ENCODE peak calls at places on chromosome 1, in six cellular contexts. S is neuronal stem cell, R is IMR-90, U is H9, D is H1, E is trophoblast cell. T is an unnamed sample.

GRCh38 chr1:56968878-56969495 is 3.2 kb upstream of the C8B start:
- DNase-seq in S (no peak), R (no peak), U (no peak), D (no peak), E (no peak), T (no peak)

GRCh38 chr1:58922302-58923089 is 138.6 kb upstream of the JUN start:
- DNase-seq in S (no peak), R (peak), U (no peak), D (no peak), E (peak), T (no peak)

GRCh38 chr1:116770625-116771024 is 16.4 kb downstream of the CD2 start:
- DNase-seq in S (no peak), R (no peak), U (no peak), D (no peak), E (no peak), T (no peak)

GRCh38 chr1:85274969-85275453 is 1.4 kb downstream of the BCL10 start:
- DNase-seq in S (no peak), R (peak), U (no peak), D (no peak), E (peak), T (no peak)

GRCh38 chr1:87436534-87436933 is 107.9 kb downstream of the LMO4 start:
- DNase-seq in S (no peak), R (no peak), U (no peak), D (no peak), E (peak), T (no peak)

GRCh38 chr1:212471891-212472675 is 39.4 kb downstream of the NENF start:
- DNase-seq in S (no peak), R (no peak), U (no peak), D (no peak), E (no peak), T (no peak)

GRCh38 chr1:218164111-218164929 is 120.8 kb upstream of the RRP15 start:
- DNase-seq in S (peak), R (peak), U (peak), D (peak), E (peak), T (peak)

GRCh38 chr1:243421784-243422183 is 165.9 kb downstream of the SDCCAG8 start:
- DNase-seq in S (no peak), R (peak), U (peak), D (no peak), E (no peak), T (peak)

GRCh38 chr1:247113094-247113497 is 8.9 kb upstream of the ZNF669 start:
- DNase-seq in S (no peak), R (no peak), U (no peak), D (no peak), E (no peak), T (peak)

GRCh38 chr1:236455242-236455641 is 61.2 kb downstream of the EDARADD start:
- DNase-seq in S (no peak), R (no peak), U (no peak), D (no peak), E (peak), T (peak)

GRCh38 chr1:56578963-56579875 is at the start of gene PLPP3:
- DNase-seq in S (peak), R (peak), U (peak), D (peak), E (peak), T (peak)

GRCh38 chr1:234980657-234981396 is 147.8 kb downstream of the TOMM20 start:
- DNase-seq in S (no peak), R (peak), U (no peak), D (no peak), E (peak), T (no peak)

GRCh38 chr1:235588156-235588555 is 61.4 kb downstream of the GNG4 start:
- DNase-seq in S (no peak), R (no peak), U (no peak), D (no peak), E (no peak), T (no peak)

GRCh38 chr1:151997284-151997570 is 3.6 kb upstream of the S100A10 start:
- DNase-seq in S (no peak), R (peak), U (no peak), D (no peak), E (no peak), T (no peak)

GRCh38 chr1:65346190-65346589 is 36.8 kb downstream of the DNAJC6 start:
- DNase-seq in S (no peak), R (no peak), U (no peak), D (no peak), E (no peak), T (no peak)

GRCh38 chr1:114295321-114295720 is 141.7 kb upstream of the SYT6 start:
- DNase-seq in S (no peak), R (no peak), U (no peak), D (no peak), E (no peak), T (no peak)

GRCh38 chr1:235018161-235018560 is 110.5 kb downstream of the TOMM20 start:
- DNase-seq in S (no peak), R (peak), U (no peak), D (no peak), E (peak), T (peak)

GRCh38 chr1:50527249-50527986 is 104.2 kb upstream of the DMRTA2 start:
- DNase-seq in S (no peak), R (no peak), U (no peak), D (no peak), E (no peak), T (no peak)

GRCh38 chr1:17229379-17229778 is 19.5 kb upstream of the PADI3 start:
- DNase-seq in S (no peak), R (no peak), U (no peak), D (no peak), E (no peak), T (no peak)

GRCh38 chr1:1397839-1398523 is 1.2 kb downstream of the CCNL2 start:
- DNase-seq in S (no peak), R (peak), U (no peak), D (no peak), E (peak), T (no peak)

GRCh38 chr1:168386949-168387586 is 106.4 kb downstream of the TBX19 start:
- DNase-seq in S (peak), R (no peak), U (peak), D (peak), E (peak), T (peak)

GRCh38 chr1:92188436-92189255 is 29.1 kb upstream of the C1orf146 start:
- DNase-seq in S (no peak), R (no peak), U (no peak), D (no peak), E (no peak), T (no peak)

GRCh38 chr1:55078470-55078869 is 39.1 kb downstream of the PCSK9 start:
- DNase-seq in S (no peak), R (no peak), U (no peak), D (no peak), E (no peak), T (no peak)

GRCh38 chr1:26283871-26284596 is 4.1 kb downstream of the SH3BGRL3 start:
- DNase-seq in S (no peak), R (no peak), U (peak), D (no peak), E (no peak), T (no peak)

GRCh38 chr1:84504580-84505021 is 1.6 kb upstream of the SPATA1 start:
- DNase-seq in S (no peak), R (peak), U (no peak), D (no peak), E (peak), T (peak)

GRCh38 chr1:41683681-41684500 is 199.4 kb upstream of the EDN2 start:
- DNase-seq in S (no peak), R (peak), U (no peak), D (no peak), E (no peak), T (peak)

GRCh38 chr1:235275223-235275622 is 52.8 kb downstream of the ARID4B start:
- DNase-seq in S (no peak), R (no peak), U (no peak), D (no peak), E (no peak), T (no peak)

GRCh38 chr1:10615336-10615735 is 140.6 kb downstream of the PEX14 start:
- DNase-seq in S (no peak), R (no peak), U (peak), D (no peak), E (no peak), T (no peak)

GRCh38 chr1:2346691-2347408 is 44.5 kb downstream of the MORN1 start:
- DNase-seq in S (no peak), R (no peak), U (no peak), D (no peak), E (no peak), T (no peak)

GRCh38 chr1:244207042-244207934 is 156.2 kb downstream of the ZBTB18 start:
- DNase-seq in S (no peak), R (peak), U (no peak), D (no peak), E (peak), T (no peak)

GRCh38 chr1:184882649-184883303 is 91.5 kb downstream of the NIBAN1 start:
- DNase-seq in S (no peak), R (no peak), U (no peak), D (no peak), E (no peak), T (no peak)

DNA sequence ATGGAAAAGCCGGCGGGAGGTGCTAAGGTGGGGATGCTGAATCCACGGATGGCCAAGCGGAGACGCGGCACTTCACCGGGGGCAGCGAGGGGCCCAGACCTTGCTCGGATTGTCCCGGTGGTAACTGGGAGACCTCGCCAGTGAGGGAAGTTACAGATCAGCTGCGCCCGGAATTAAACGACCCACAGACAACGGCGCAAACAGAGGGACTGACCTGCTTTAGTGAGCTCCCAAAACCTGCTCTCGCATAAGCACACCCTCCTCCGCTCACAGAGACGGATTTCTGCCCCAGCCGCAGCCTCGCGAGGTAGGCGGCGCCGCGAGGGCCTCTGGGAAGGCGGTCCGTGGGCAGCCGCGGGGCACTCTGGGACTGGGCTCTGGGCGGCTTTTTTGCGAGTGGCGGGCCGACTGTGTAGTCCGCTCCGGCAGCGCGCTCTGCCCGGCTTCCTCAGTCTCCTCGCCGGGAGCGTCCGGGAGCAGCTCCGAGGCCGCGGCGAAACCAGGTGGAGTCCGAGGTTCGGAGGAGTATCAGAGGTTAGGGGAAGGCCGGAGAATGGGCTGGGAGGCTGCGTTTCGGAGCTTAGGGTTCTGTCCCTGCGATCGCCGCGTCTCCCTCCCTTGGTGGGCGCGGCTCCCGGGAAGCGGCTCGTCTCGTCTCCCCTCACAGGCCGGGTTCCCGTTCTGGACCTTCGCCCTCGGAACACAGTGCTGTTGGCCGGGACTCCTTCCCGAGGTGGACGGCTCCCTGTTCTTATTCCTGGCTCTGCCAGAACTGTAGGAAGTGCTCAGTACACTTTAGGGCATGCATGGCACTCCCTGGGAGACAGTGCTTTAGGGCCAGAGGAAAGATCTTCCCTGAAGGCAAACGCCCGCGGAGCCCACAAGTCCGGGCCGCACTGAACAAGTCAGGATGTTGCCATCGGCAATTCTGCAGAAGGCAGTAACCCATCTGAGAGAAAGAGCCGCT is at the start of gene EXO5:
- DNase-seq in S (peak), R (peak), U (peak), D (peak), E (peak), T (peak)
- H3K18ac ChIP-seq in S (peak), R (peak), U (peak), D (peak), E (peak), T (no peak)

DNA sequence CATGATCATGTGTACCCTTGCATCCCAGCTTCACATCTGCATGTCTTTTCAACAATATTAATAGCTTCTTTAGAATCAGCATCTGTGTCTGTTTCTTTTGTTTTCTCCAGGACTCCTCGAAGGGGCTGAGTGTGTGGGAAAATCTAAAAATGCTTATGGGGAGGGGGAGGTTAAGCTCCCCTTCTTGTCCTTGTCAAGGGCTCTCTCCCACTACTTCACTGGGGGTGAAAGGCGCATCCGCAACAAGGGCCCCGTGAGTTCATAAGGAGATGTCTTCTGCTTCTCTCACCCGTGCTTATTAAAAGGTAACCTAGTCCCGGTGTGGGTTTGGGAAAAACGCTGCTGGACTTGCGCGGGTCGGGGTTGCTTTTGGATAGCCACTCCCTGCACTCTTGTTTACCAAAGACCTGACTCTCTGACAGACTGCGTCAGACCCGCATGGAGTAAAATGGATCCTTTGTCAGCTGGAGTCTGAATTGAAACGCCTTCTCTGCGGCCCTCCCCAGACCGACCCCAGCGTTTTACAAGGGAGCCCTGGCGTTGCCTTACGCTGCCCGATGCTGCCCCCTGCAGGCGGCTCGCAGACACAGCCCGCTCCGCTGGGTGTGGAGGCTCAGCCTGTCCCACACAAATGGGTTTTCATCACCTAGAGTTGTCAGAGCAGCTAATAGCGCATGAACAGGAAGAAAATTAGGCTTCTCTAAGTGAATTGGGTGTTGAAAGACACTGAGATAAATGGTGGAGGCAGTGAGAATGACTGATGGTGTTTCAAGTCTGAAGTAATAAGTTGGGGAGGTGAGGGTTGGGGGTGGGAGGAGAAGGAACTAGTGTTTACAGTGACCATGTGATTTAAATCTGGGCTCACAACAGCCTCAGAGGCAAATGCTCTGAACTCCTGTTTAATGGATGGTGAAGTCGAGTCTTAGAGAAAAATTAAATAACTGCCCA is 53.9 kb downstream of the IER5 start:
- DNase-seq in S (peak), R (peak), U (peak), D (peak), E (peak), T (peak)
- H3K18ac ChIP-seq in S (peak), R (peak), U (no peak), D (no peak), E (peak), T (peak)

GRCh38 chr1:47187926-47188250 is 1.9 kb downstream of the PDZK1IP1 start:
- DNase-seq in S (no peak), R (no peak), U (no peak), D (no peak), E (no peak), T (no peak)
- H3K18ac ChIP-seq in S (no peak), R (no peak), U (no peak), D (no peak), E (no peak), T (no peak)

GRCh38 chr1:207826557-207827487 is 75.0 kb downstream of the CD46 start:
- DNase-seq in S (no peak), R (no peak), U (no peak), D (no peak), E (peak), T (no peak)
- H3K18ac ChIP-seq in S (no peak), R (peak), U (no peak), D (no peak), E (no peak), T (no peak)

GRCh38 chr1:27601321-27601770 is 2.6 kb downstream of the AHDC1 start:
- DNase-seq in S (no peak), R (no peak), U (no peak), D (no peak), E (no peak), T (no peak)
- H3K18ac ChIP-seq in S (peak), R (no peak), U (no peak), D (no peak), E (no peak), T (no peak)

GRCh38 chr1:32239790-32240139 is 7.3 kb upstream of the FAM167B start:
- DNase-seq in S (no peak), R (no peak), U (no peak), D (no peak), E (no peak), T (no peak)

GRCh38 chr1:32242341-32242851 is 4.6 kb upstream of the FAM167B start:
- DNase-seq in S (no peak), R (no peak), U (peak), D (no peak), E (peak), T (no peak)

GRCh38 chr1:32240140-32240951 is 6.7 kb upstream of the FAM167B start:
- DNase-seq in S (peak), R (peak), U (peak), D (peak), E (peak), T (peak)

GRCh38 chr1:32239335-32239734 is 7.7 kb upstream of the FAM167B start:
- DNase-seq in S (no peak), R (no peak), U (no peak), D (no peak), E (no peak), T (no peak)

DNA sequence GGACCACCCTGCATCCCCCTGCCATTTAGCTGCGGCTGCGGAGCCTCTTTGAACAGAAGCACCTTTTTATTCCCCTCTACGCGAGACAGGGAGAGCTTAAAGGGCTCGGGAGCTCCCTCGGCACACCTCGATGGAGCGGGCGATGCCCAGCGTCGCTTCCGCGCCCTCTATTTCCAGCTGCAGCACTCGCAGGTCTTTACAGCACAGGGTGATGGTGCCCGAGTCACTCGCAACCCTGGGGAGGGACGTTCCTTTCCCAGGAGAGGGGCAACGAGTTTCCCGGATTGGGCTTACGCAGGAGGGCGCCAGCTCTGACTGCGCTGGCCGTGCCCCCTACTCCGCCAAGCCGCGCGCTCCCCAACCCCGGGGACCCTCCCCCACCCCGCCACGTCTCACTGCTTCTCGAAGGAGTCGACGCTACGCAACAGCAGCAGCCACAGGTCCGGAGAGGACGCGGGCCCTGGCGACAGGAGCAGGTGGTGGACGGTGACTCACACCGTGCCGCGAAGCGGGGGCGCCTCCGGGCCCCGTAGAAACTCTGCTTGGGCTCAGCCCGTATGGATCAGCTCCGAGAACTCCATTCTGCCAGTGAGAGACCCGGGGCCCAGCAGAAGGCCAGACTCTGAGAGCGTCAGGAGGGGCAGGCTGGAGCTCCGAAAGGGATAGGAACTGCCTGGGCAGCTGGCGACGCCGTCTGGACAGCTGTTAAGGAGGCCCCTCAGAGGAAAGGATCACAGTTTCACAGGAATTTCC is 5.8 kb upstream of the FAM167B start:
- DNase-seq in S (peak), R (peak), U (peak), D (peak), E (peak), T (peak)
- H3K18ac ChIP-seq in S (peak), R (peak), U (no peak), D (peak), E (peak), T (peak)

T was measured in mesendoderm.